ENCODE peak calls at places on chromosomes 13 and 19, in five cellular contexts. I is H9, W is neuronal stem cell, Z is H1, A is trophoblast cell. B is an unnamed sample.

GRCh38 chr13:81670048-81670447 is 1329.1 kb upstream of the SPRY2 start:
- DNase-seq in I (no peak), W (no peak), Z (no peak), A (no peak), B (no peak)

GRCh38 chr13:105139380-105140285 is 1395.8 kb downstream of the EFNB2 start:
- DNase-seq in I (peak), W (no peak), Z (no peak), A (peak), B (peak)

GRCh38 chr13:37481005-37481857 is 117.3 kb downstream of the POSTN start:
- DNase-seq in I (no peak), W (no peak), Z (no peak), A (no peak), B (peak)

GRCh38 chr19:29040951-29041350 is 172.0 kb downstream of the UQCRFS1 start:
- DNase-seq in I (peak), W (peak), Z (peak), A (no peak), B (no peak)

GRCh38 chr19:19884583-19884982 is 16.2 kb upstream of the ZNF93 start:
- DNase-seq in I (no peak), W (no peak), Z (no peak), A (no peak), B (no peak)

GRCh38 chr13:43815204-43815603 is 28.4 kb upstream of the ENOX1 start:
- DNase-seq in I (no peak), W (no peak), Z (no peak), A (peak), B (peak)

GRCh38 chr13:37473035-37473434 is 125.5 kb downstream of the POSTN start:
- DNase-seq in I (peak), W (no peak), Z (no peak), A (no peak), B (no peak)

GRCh38 chr13:77919351-77920294 is 992 bp upstream of the EDNRB start:
- DNase-seq in I (peak), W (peak), Z (peak), A (peak), B (peak)

GRCh38 chr13:113903361-113903760 is 39.5 kb upstream of the GAS6 start:
- DNase-seq in I (no peak), W (no peak), Z (no peak), A (peak), B (no peak)

GRCh38 chr19:8412783-8413592 is at the start of gene MARCHF2:
- DNase-seq in I (peak), W (peak), Z (peak), A (peak), B (peak)

GRCh38 chr13:31846984-31847752 is 107.8 kb downstream of the RXFP2 start:
- DNase-seq in I (no peak), W (no peak), Z (no peak), A (no peak), B (peak)

GRCh38 chr19:46090444-46090843 is 34.0 kb downstream of the IGFL3 start:
- DNase-seq in I (no peak), W (no peak), Z (no peak), A (no peak), B (no peak)

GRCh38 chr19:33819496-33819874 is 22.8 kb downstream of the KCTD15 start:
- DNase-seq in I (no peak), W (peak), Z (no peak), A (no peak), B (no peak)

GRCh38 chr19:33324628-33325027 is 22.3 kb upstream of the CEBPA start:
- DNase-seq in I (no peak), W (no peak), Z (no peak), A (no peak), B (no peak)

GRCh38 chr19:41321600-41322270 is 11.8 kb downstream of the CCDC97 start:
- DNase-seq in I (peak), W (peak), Z (peak), A (peak), B (peak)

GRCh38 chr13:40549500-40550094 is 116.8 kb downstream of the FOXO1 start:
- DNase-seq in I (no peak), W (no peak), Z (no peak), A (no peak), B (no peak)

GRCh38 chr19:35753634-35754364 is 3.0 kb downstream of the HSPB6 start:
- DNase-seq in I (no peak), W (no peak), Z (no peak), A (no peak), B (no peak)

GRCh38 chr13:62512194-62513141 is 1096.8 kb upstream of the PCDH20 start:
- DNase-seq in I (peak), W (peak), Z (no peak), A (peak), B (peak)

GRCh38 chr13:41457589-41458186 is 338 bp downstream of the RGCC start:
- DNase-seq in I (no peak), W (no peak), Z (no peak), A (peak), B (no peak)

GRCh38 chr13:52001120-52001731 is 10.0 kb downstream of the ATP7B start:
- DNase-seq in I (no peak), W (no peak), Z (no peak), A (peak), B (peak)

GRCh38 chr19:50663280-50663790 is 14.1 kb downstream of the C19orf81 start:
- DNase-seq in I (no peak), W (no peak), Z (no peak), A (peak), B (no peak)

GRCh38 chr13:108212901-108213300 is 2.4 kb downstream of the LIG4 start:
- DNase-seq in I (no peak), W (no peak), Z (no peak), A (no peak), B (no peak)

DNA sequence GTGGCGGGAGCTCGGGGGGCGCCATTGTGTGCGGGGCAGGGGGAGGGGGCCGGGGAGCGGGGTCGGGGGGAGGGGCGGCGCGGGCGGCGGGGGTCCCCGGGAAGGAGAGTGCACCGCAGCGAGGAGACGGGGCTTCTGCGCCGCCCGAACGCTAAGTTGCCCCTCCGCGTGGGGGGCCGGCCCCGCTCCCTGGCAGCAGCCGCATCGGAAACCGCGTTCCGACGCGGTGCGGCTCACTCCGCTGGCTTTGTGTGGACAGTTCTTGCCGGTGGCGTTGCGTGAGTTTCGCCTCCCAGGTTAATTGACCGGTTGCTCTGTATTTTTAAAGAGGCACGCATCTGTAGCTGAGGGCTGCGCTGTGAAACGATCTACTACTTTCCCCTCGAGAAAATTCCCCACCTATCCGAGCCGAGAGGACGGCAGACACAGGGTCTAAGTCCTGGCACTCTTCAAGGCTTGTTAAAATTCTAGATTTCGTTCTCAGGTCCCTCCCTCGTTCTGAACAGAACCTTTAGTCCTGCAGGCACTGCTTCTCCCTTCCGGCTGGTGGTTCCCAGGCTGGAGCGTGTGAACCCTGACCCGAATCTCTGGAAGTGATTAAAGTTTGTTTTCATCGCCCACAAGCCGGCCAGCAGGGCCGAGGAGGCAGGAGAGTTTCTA is 861 bp downstream of the ARHGEF7 start:
- DNase-seq in I (no peak), W (peak), Z (no peak), A (peak), B (peak)
- H2BK12ac ChIP-seq in I (no peak), W (no peak), Z (peak), A (no peak), B (peak)

DNA sequence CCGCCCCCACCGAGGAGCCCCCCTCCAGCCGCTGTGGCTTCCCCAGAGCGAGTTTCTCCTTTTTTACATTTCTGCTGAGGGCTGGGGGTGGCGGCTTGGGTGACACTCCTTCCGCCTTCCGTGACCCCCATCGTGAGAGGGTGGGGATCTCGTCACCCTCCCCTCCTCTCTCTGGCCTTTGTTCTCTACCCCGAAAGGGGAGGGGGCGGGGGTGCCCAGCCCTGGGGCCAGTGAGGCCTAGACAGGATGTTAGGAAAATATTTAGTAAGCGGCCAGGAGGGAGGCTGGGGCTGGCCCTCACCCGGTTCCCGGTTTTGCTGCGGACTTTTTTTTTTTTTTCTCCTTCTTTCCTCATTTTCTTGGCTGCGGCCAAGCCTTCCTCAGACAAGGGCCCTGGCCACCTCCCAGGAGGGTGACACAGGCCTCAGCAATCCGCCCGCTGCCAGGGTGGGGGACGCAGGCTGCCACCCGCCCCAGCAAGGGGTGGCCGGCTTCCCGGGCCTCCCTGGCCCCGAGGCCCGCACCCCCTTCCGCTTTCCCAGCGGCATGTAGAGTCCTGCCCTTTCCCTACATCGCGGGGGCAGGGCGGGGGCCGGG is 3.9 kb downstream of the MIDN start:
- DNase-seq in I (no peak), W (no peak), Z (no peak), A (peak), B (peak)
- H3K4ac ChIP-seq in I (no peak), W (no peak), Z (no peak), A (peak), B (peak)

GRCh38 chr19:4583961-4584669 is 24.6 kb upstream of the SEMA6B start:
- DNase-seq in I (peak), W (peak), Z (no peak), A (no peak), B (peak)

GRCh38 chr19:4585556-4585955 is 26.1 kb upstream of the SEMA6B start:
- DNase-seq in I (no peak), W (no peak), Z (no peak), A (no peak), B (no peak)

GRCh38 chr19:4582980-4583842 is 23.7 kb upstream of the SEMA6B start:
- DNase-seq in I (no peak), W (no peak), Z (no peak), A (no peak), B (no peak)

GRCh38 chr19:4586245-4586644 is 26.8 kb upstream of the SEMA6B start:
- DNase-seq in I (no peak), W (no peak), Z (no peak), A (no peak), B (no peak)

GRCh38 chr19:4584670-4585460 is 25.4 kb upstream of the SEMA6B start:
- DNase-seq in I (no peak), W (no peak), Z (no peak), A (no peak), B (peak)
- H2AFZ ChIP-seq in I (no peak), W (peak), Z (no peak), A (peak), B (no peak)

GRCh38 chr13:28477709-28477973 is 17.3 kb downstream of the FLT1 start:
- DNase-seq in I (no peak), W (no peak), Z (no peak), A (no peak), B (peak)

GRCh38 chr13:28478127-28478526 is 16.8 kb downstream of the FLT1 start:
- DNase-seq in I (no peak), W (no peak), Z (no peak), A (no peak), B (peak)

GRCh38 chr13:28476919-28477708 is 17.8 kb downstream of the FLT1 start:
- DNase-seq in I (no peak), W (no peak), Z (no peak), A (peak), B (peak)

GRCh38 chr13:28474491-28475134 is 20.3 kb downstream of the FLT1 start:
- DNase-seq in I (no peak), W (no peak), Z (no peak), A (peak), B (peak)

GRCh38 chr13:28475916-28476725 is 18.8 kb downstream of the FLT1 start:
- DNase-seq in I (no peak), W (no peak), Z (no peak), A (peak), B (peak)
- H2BK12ac ChIP-seq in I (no peak), W (no peak), Z (no peak), A (no peak), B (peak)

GRCh38 chr13:23750383-23751121 is 138.6 kb downstream of the MIPEP start:
- DNase-seq in I (no peak), W (no peak), Z (no peak), A (no peak), B (peak)

GRCh38 chr13:23748109-23748508 is 141.1 kb downstream of the MIPEP start:
- DNase-seq in I (no peak), W (no peak), Z (no peak), A (no peak), B (no peak)

GRCh38 chr13:23751195-23751594 is 138.0 kb downstream of the MIPEP start:
- DNase-seq in I (no peak), W (no peak), Z (no peak), A (no peak), B (no peak)

GRCh38 chr13:23748591-23748990 is 140.6 kb downstream of the MIPEP start:
- DNase-seq in I (peak), W (no peak), Z (peak), A (peak), B (no peak)

GRCh38 chr13:23749288-23749880 is 139.8 kb downstream of the MIPEP start:
- DNase-seq in I (no peak), W (no peak), Z (no peak), A (no peak), B (no peak)
- H3K4ac ChIP-seq in I (no peak), W (no peak), Z (no peak), A (no peak), B (no peak)

GRCh38 chr13:35723061-35723461 is 246.6 kb upstream of the MAB21L1 start:
- DNase-seq in I (no peak), W (no peak), Z (no peak), A (peak), B (no peak)

GRCh38 chr13:35718084-35718483 is 241.6 kb upstream of the MAB21L1 start:
- DNase-seq in I (no peak), W (no peak), Z (no peak), A (no peak), B (no peak)

GRCh38 chr13:35720690-35721554 is 244.4 kb upstream of the MAB21L1 start:
- DNase-seq in I (peak), W (peak), Z (peak), A (peak), B (peak)

GRCh38 chr13:35722438-35723060 is 246.1 kb upstream of the MAB21L1 start:
- DNase-seq in I (no peak), W (no peak), Z (no peak), A (no peak), B (no peak)

DNA sequence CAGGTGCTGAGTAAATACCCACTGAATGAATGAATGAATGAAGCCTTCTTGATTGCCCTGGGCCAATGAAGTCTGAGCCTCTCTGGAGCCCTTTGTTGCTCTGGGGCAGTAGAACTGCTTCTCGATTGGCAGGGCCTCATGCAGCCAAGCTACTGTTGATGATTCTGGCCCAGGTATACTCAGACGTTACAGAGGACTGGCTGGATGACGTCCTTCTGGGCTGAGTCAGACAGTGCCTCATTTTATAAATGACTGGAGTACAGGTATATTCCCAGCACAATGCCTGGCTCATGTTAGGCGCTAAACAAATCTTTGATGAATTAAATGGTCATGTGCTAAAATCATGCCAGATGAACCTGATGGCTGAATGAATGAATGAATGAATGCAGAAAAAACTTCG is 243.8 kb upstream of the MAB21L1 start:
- DNase-seq in I (no peak), W (no peak), Z (no peak), A (peak), B (no peak)
- H2AFZ ChIP-seq in I (no peak), W (no peak), Z (no peak), A (no peak), B (no peak)

GRCh38 chr19:14577885-14578427 is 4.9 kb upstream of the CLEC17A start:
- DNase-seq in I (peak), W (no peak), Z (no peak), A (peak), B (no peak)

GRCh38 chr19:14577264-14577663 is 5.4 kb upstream of the NDUFB7 start:
- DNase-seq in I (no peak), W (no peak), Z (no peak), A (no peak), B (no peak)

GRCh38 chr19:14576363-14576762 is 4.5 kb upstream of the NDUFB7 start:
- DNase-seq in I (no peak), W (no peak), Z (no peak), A (no peak), B (no peak)

GRCh38 chr19:14582894-14583340 is at the start of gene CLEC17A:
- DNase-seq in I (no peak), W (no peak), Z (no peak), A (no peak), B (no peak)

DNA sequence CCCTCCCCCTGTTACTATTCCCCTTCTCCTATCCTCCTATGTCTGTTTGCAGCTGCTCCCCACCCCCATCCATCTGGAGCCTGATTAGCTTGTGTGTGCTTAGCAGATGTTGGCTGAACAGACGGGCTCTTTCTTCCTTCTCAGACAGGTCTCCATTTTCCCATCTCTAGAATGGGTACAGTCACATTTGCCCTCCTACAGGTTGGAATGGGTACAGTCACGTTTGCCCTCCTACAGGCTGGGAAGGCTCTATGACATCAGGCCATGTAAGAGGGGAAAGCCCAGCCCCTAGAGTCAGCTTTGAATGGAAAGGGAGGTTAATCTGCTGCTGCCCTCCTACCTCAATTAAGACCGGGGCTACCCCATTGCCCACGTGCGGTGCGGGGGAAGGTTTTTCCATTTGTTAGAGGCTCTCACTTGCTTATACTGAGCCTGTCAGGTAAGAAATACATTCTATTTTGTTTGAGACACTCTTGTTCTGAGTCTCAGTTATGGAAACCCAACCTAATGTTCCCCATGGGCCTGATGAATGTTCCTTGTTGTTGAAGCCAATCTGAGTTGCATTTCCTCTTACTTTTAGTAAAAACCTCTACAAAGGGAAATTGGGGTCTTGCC is 2.2 kb upstream of the CLEC17A start:
- DNase-seq in I (no peak), W (no peak), Z (no peak), A (no peak), B (no peak)
- H2BK12ac ChIP-seq in I (no peak), W (no peak), Z (no peak), A (no peak), B (no peak)

GRCh38 chr13:99058527-99059495 is 80.9 kb upstream of the DOCK9 start:
- DNase-seq in I (no peak), W (no peak), Z (no peak), A (no peak), B (no peak)

GRCh38 chr13:99053636-99054233 is 75.9 kb upstream of the DOCK9 start:
- DNase-seq in I (no peak), W (no peak), Z (no peak), A (no peak), B (no peak)

GRCh38 chr13:99056381-99057014 is 78.6 kb upstream of the DOCK9 start:
- DNase-seq in I (no peak), W (no peak), Z (no peak), A (no peak), B (no peak)

GRCh38 chr13:99057310-99057975 is 79.6 kb upstream of the DOCK9 start:
- DNase-seq in I (no peak), W (no peak), Z (no peak), A (peak), B (peak)

GRCh38 chr13:99055286-99056073 is 77.6 kb upstream of the DOCK9 start:
- DNase-seq in I (peak), W (no peak), Z (no peak), A (no peak), B (no peak)
- H3K4ac ChIP-seq in I (no peak), W (no peak), Z (no peak), A (peak), B (no peak)

B was measured in mesenchymal stem cell.